ENCODE peak calls at places on chromosomes 11 and 22, in eight cellular contexts. U, R, G, O, L, F, I and H are unnamed samples.

GRCh38 chr11:94068764-94069163 is 47.6 kb downstream of the HEPHL1 start:
- DNase-seq in R (peak), G (no peak), L (no peak), O (no peak), I (no peak), U (no peak), F (no peak), H (no peak)

GRCh38 chr11:32531528-32531927 is 52.1 kb upstream of the EIF3M start:
- DNase-seq in G (no peak), O (no peak), U (no peak), R (no peak), L (no peak), F (no peak), I (no peak), H (no peak)

GRCh38 chr22:47030143-47030641 is 267.7 kb downstream of the TBC1D22A start:
- DNase-seq in O (no peak), R (peak), L (no peak), U (no peak), F (no peak), I (no peak), G (peak), H (peak)

GRCh38 chr11:38927993-38928392 is 2330.0 kb upstream of the RAG2 start:
- DNase-seq in L (no peak), O (no peak), I (no peak), U (no peak), F (no peak), G (no peak), R (no peak), H (no peak)

GRCh38 chr22:49067504-49067903 is 760.2 kb downstream of the BRD1 start:
- DNase-seq in U (no peak), I (no peak), L (no peak), G (no peak), O (no peak), F (no peak), R (no peak), H (no peak)

GRCh38 chr22:47014946-47015345 is 252.5 kb downstream of the TBC1D22A start:
- DNase-seq in O (no peak), U (no peak), R (no peak), G (no peak), I (no peak), F (peak), L (no peak), H (no peak)

GRCh38 chr11:59175104-59175503 is 3.2 kb downstream of the DTX4 start:
- DNase-seq in L (no peak), G (no peak), I (no peak), U (no peak), O (no peak), R (no peak), F (peak), H (no peak)

GRCh38 chr22:48889887-48890692 is 937.6 kb downstream of the BRD1 start:
- DNase-seq in G (no peak), F (peak), O (peak), R (no peak), U (no peak), L (no peak), I (peak), H (no peak)

GRCh38 chr11:14973621-14974020 is 1.5 kb upstream of the CALCA start:
- DNase-seq in I (no peak), U (peak), G (peak), R (no peak), L (no peak), F (peak), O (peak), H (no peak)

DNA sequence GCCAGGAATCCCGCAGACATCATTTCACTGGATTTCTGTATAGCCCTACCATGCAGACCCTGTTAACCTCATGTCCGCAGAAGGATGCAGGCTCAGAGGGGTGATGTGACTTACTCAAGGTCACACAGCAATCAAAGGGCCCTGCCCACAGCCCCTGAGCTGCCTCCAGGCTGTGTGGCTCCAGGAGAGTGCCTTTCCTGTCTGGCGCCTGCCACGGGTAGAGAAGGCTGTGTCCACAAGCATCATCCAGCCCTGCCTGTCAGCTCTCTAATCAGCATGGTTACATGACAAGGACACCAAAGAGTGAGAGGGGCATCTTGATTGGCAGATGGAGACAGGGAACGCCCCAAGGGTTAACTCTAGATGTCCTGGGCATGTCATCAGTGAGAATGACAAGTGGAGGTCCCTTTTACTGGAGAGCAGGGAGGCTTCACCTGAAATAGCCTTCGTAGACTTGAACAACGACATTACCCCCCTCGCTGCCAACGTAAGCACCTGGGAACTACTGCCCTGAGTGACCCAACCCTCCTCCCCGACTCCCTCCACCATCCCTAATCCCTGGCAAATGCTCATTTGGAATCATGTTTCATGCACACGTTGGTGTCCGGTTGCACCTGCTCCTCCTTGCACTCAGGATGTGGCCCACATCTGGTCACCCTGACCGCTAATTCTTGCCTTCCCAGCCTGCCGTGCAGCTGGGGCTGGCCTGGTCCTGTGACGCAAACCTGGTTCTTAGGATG is 6.9 kb downstream of the FGF19 start:
- DNase-seq in I (no peak), O (no peak), R (no peak), G (no peak), F (peak), U (no peak), L (no peak), H (no peak)
- TF ChIP-seq CTCF in I (no peak), O (no peak), R (no peak), G (no peak), F (no peak), U (no peak), L (no peak), H (no peak)

GRCh38 chr11:133078591-133079179 is 453.6 kb downstream of the OPCML start:
- DNase-seq in O (no peak), U (peak), R (peak), G (peak), L (no peak), I (no peak), F (no peak), H (no peak)
- TF ChIP-seq CTCF in O (peak), U (peak), R (peak), G (peak), L (no peak), I (peak), F (peak), H (no peak)

GRCh38 chr11:471468-472145 is 21.5 kb downstream of the PTDSS2 start:
- DNase-seq in R (no peak), O (peak), I (no peak), L (no peak), G (no peak), U (no peak), F (peak), H (no peak)

GRCh38 chr11:468036-468435 is 18.0 kb downstream of the PTDSS2 start:
- DNase-seq in O (no peak), R (no peak), U (no peak), F (no peak), G (no peak), I (no peak), L (no peak), H (no peak)

GRCh38 chr11:472272-472671 is 22.2 kb downstream of the PTDSS2 start:
- DNase-seq in G (no peak), U (no peak), F (no peak), I (no peak), O (peak), L (no peak), R (no peak), H (no peak)

GRCh38 chr11:468493-468892 is 18.4 kb downstream of the PTDSS2 start:
- DNase-seq in U (no peak), G (no peak), I (no peak), R (no peak), O (no peak), L (no peak), F (no peak), H (no peak)

DNA sequence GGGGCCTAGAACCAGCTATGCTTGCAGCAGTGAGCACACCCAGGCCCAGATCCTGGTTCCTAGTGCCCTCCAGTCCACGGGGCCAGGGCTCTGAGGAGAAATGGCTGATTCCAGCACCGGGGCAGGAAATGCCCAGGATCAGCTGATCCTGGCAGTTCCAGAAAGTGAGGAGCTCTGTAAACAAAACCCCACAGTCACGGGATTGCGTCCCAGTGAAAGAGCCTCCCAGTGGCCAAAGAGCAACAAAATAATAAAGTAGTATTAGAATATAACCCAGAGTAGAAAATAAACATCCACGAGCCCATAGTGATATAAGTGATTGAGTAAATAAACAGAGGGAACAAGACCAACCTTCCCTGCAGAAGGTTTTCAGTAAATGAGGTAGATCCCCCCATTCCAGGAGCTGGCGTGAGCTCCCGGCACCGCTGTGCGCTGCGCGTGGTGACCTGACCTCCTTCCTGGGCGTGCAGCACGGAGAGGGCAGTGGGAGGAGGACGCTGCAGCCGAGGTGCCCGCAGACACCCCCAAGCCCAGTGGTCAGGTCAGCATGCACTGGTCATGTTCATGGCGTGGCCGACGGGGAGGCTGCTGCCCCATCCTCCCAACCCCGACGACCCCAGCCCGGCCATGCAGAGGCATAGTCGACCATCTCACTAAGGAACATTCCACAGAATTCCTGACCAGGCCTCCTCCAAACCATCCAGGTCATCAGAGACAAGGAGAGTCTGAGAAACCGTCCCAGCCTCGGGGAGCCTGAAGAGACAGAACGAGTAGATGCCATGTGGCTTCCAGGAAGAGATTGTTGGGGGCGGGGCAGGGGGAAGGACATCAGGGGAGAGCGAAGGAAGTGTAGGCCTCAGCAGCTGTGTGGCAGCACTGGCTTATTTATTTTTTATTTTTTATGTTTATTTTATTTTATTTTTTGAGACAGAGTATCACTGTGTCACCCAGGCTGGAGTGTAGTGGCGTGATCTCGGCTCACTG is 19.9 kb downstream of the PTDSS2 start:
- DNase-seq in R (peak), I (peak), G (peak), O (no peak), F (peak), L (peak), U (no peak), H (peak)
- TF ChIP-seq CTCF in R (peak), I (no peak), G (no peak), O (no peak), F (peak), L (no peak), U (no peak), H (peak)

DNA sequence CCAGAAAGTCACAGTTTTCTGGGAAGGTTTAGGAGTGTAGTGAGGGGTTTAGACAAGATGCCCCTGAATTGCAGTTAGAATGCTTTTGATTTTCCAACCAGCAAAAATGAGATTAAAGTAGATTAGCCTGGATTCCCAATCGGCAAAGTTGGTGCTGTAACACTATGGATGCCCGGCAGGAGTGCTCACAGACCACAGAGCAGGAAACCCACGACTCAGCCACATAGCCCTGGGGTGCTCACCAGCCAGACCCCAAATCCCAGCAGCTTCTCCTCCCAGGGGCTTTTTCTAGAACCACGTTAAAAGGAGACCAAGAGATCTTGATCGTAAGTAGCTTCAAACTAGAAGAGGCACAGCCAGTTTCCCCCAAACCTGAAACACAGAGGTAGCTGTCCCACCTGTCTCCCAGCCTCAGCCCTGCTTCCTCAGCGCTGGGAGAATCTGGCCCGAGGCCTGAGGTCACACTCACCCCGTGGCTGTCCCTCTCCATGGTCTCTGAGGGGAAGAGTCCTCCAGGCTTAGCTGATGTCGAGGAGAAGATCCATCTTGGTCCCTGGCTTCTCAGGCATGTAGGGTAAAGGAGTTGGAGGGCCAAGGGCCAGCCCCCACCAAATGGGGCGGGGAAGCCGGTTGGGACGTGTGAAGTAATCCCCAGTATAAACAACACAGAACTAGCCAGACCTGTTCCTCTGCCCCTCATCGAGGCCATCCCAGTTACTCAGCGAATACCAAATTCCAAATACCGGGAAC is at the start of gene TMPRSS13:
- DNase-seq in R (no peak), U (no peak), G (no peak), F (peak), I (peak), O (no peak), L (no peak), H (no peak)
- TF ChIP-seq CTCF in R (no peak), U (no peak), G (no peak), F (no peak), I (no peak), O (no peak), L (no peak), H (no peak)

GRCh38 chr22:27801197-27801615 is 350 bp downstream of the MN1 start:
- DNase-seq in O (peak), U (peak), F (peak), R (peak), I (no peak), G (peak), L (peak), H (no peak)
- TF ChIP-seq CTCF in O (no peak), U (no peak), F (no peak), R (no peak), I (no peak), G (no peak), L (no peak), H (no peak)

DNA sequence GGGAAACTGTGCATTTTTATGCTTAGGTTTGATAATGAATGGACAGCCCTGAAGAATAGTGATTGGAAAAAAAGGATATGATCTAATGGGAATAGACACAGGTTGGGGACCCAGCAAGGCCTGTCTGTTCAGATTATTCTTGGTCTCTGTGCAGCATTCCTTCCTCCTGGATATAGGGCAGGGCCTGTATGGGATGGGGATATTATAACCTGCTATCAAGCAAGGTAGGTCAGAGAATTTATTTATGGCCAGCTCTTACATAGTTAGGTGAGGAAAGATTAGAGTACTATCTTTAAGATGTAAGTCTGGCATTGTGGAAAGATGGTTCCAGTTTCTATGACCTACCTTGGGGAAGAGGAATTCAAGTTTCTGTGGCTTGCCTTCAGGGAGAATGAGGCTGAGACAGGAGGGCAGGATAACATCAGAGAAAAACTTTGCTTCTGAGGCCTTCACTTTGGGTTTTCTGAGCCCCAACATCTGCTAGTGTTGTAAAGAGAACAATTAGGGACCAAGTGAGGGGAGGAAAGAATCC is 8.5 kb upstream of the BIRC2 start:
- DNase-seq in G (no peak), I (no peak), U (no peak), O (no peak), F (no peak), L (no peak), R (no peak), H (no peak)
- TF ChIP-seq CTCF in G (no peak), I (no peak), U (no peak), O (no peak), F (no peak), L (no peak), R (no peak), H (no peak)

GRCh38 chr11:57566035-57566504 is 1.4 kb downstream of the UBE2L6 start:
- DNase-seq in I (peak), R (peak), F (no peak), L (peak), O (no peak), G (peak), U (peak), H (peak)

GRCh38 chr11:57566564-57567209 is 785 bp downstream of the UBE2L6 start:
- DNase-seq in R (peak), I (no peak), U (peak), O (no peak), G (peak), F (no peak), L (no peak), H (no peak)

GRCh38 chr11:57567210-57567511 is 311 bp downstream of the UBE2L6 start:
- DNase-seq in L (no peak), G (no peak), F (no peak), R (no peak), O (no peak), I (peak), U (peak), H (no peak)

GRCh38 chr11:57567512-57568329 is at the start of gene UBE2L6:
- DNase-seq in R (peak), U (peak), I (peak), G (peak), F (peak), L (peak), O (peak), H (peak)

DNA sequence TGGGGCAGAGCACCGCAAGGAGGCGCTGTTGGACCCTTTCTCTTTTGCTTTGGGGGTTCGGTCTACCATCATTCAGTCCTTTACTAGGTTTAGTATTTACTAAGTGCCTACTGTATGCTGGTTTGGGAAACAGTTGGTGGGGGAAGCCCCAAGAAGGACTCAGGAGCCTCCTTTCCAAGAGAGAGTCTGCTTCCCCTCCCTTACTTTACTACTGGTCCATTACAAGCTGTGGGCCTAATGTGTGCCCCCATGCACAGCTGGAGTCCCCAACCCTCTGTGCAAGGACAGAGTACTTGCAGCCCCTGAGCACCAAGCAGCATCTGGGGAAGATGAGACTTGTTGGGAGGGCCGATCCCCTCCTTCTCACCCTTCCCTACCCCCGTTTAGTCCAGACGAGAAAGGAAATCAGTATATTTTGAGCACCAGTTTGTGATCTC is 876 bp upstream of the UBE2L6 start:
- DNase-seq in I (peak), R (peak), L (peak), F (no peak), O (no peak), G (peak), U (no peak), H (peak)
- TF ChIP-seq CTCF in I (peak), R (peak), L (peak), F (peak), O (peak), G (peak), U (peak), H (peak)

GRCh38 chr11:66189031-66189745 is 79.3 kb upstream of the RAB1B start:
- DNase-seq in G (no peak), L (no peak), O (no peak), U (no peak), R (no peak), F (no peak), I (no peak), H (no peak)

GRCh38 chr11:66192181-66192888 is 76.1 kb upstream of the RAB1B start:
- DNase-seq in L (no peak), I (no peak), G (peak), R (no peak), O (no peak), F (no peak), U (no peak), H (no peak)

GRCh38 chr11:66188580-66188979 is 79.9 kb upstream of the RAB1B start:
- DNase-seq in R (peak), I (no peak), O (no peak), F (no peak), G (peak), U (no peak), L (no peak), H (no peak)

GRCh38 chr11:66187453-66187852 is 81.0 kb upstream of the RAB1B start:
- DNase-seq in F (no peak), G (no peak), I (no peak), R (no peak), O (no peak), U (no peak), L (no peak), H (no peak)

DNA sequence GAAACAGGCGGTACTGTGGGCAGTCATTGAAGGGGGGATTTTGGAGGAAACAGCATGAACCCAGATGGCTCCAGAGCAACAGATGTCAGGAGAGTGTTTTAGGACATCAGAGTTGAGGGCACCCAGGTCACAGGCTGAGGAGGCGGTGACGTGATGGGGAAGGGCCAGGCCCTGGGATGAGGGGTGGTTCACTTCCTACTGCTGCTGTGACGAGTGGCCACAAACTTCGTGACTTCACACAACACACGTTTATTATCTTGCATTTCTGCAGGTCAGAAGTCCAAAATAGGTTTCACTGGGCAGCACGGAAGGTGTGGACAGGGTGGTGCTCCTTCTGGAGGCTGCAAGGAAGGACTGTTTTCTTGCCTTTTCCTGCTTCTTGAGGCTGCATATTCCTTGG is 77.7 kb upstream of the RAB1B start:
- DNase-seq in R (no peak), L (no peak), I (no peak), G (peak), O (no peak), F (no peak), U (no peak), H (no peak)
- TF ChIP-seq CTCF in R (no peak), L (no peak), I (no peak), G (no peak), O (no peak), F (no peak), U (no peak), H (no peak)

GRCh38 chr11:103234974-103235373 is 125.7 kb downstream of the DYNC2H1 start:
- DNase-seq in R (peak), U (no peak), I (no peak), G (peak), L (no peak), F (no peak), O (no peak), H (no peak)
- TF ChIP-seq CTCF in R (no peak), U (no peak), I (no peak), G (no peak), L (no peak), F (no peak), O (no peak), H (no peak)